ENCODE peak calls at places on chromosomes 13 and 19, in five cellular contexts. One of them, this sample, is unnamed.

GRCh38 chr19:9008667-9009066 is 1.5 kb downstream of the MUC16 start:
- DNase-seq in GM23338: no peak
- DNase-seq in heart left ventricle: no peak
- DNase-seq in psoas muscle: no peak
- DNase-seq in upper lobe of left lung: no peak
- DNase-seq in this sample: no peak

GRCh38 chr19:42201489-42202289 is 15.8 kb downstream of the DEDD2 start:
- DNase-seq in upper lobe of left lung: no peak
- DNase-seq in GM23338: no peak
- DNase-seq in heart left ventricle: peak; percentile 80
- DNase-seq in psoas muscle: no peak
- DNase-seq in this sample: peak; percentile 84

GRCh38 chr19:15161028-15161984 is 39.5 kb downstream of the NOTCH3 start:
- DNase-seq in psoas muscle: no peak
- DNase-seq in GM23338: peak; percentile 38
- DNase-seq in heart left ventricle: no peak
- DNase-seq in upper lobe of left lung: peak; percentile 74
- DNase-seq in this sample: no peak

GRCh38 chr13:40130871-40131636 is 475.6 kb downstream of the COG6 start:
- DNase-seq in GM23338: no peak
- DNase-seq in psoas muscle: no peak
- DNase-seq in upper lobe of left lung: no peak
- DNase-seq in heart left ventricle: no peak
- DNase-seq in this sample: no peak

GRCh38 chr13:99386911-99387788 is 80.0 kb upstream of the GPR183 start:
- DNase-seq in GM23338: peak; percentile 84
- DNase-seq in upper lobe of left lung: no peak
- DNase-seq in psoas muscle: peak; percentile 69
- DNase-seq in heart left ventricle: peak; percentile 76
- DNase-seq in this sample: peak; percentile 85

GRCh38 chr19:16566161-16566560 is 6.1 kb downstream of the SLC35E1 start:
- DNase-seq in psoas muscle: no peak
- DNase-seq in upper lobe of left lung: no peak
- DNase-seq in GM23338: no peak
- DNase-seq in heart left ventricle: no peak
- DNase-seq in this sample: no peak

GRCh38 chr19:32676186-32676894 is 692 bp downstream of the RGS9BP start:
- DNase-seq in upper lobe of left lung: peak; percentile 90
- DNase-seq in heart left ventricle: peak; percentile 68
- DNase-seq in GM23338: peak; percentile 62
- DNase-seq in psoas muscle: peak; percentile 65
- DNase-seq in this sample: peak; percentile 73

GRCh38 chr13:110334841-110335490 is 27.9 kb downstream of the COL4A2 start:
- DNase-seq in heart left ventricle: no peak
- DNase-seq in psoas muscle: no peak
- DNase-seq in upper lobe of left lung: no peak
- DNase-seq in GM23338: no peak
- DNase-seq in this sample: peak; percentile 23

GRCh38 chr13:34412817-34413365 is 529.2 kb upstream of the NBEA start:
- DNase-seq in GM23338: no peak
- DNase-seq in heart left ventricle: no peak
- DNase-seq in upper lobe of left lung: no peak
- DNase-seq in psoas muscle: no peak
- DNase-seq in this sample: no peak

GRCh38 chr13:32212420-32212819 is 102.7 kb downstream of the ZAR1L start:
- DNase-seq in upper lobe of left lung: no peak
- DNase-seq in heart left ventricle: no peak
- DNase-seq in GM23338: no peak
- DNase-seq in psoas muscle: no peak
- DNase-seq in this sample: no peak

GRCh38 chr13:114088863-114089262 is 43.6 kb downstream of the RASA3 start:
- DNase-seq in upper lobe of left lung: no peak
- DNase-seq in GM23338: no peak
- DNase-seq in psoas muscle: no peak
- DNase-seq in heart left ventricle: peak; percentile 32
- DNase-seq in this sample: no peak

GRCh38 chr19:40348961-40349507 is 539 bp downstream of the PLD3 start:
- DNase-seq in GM23338: peak; percentile 34
- DNase-seq in upper lobe of left lung: no peak
- DNase-seq in heart left ventricle: no peak
- DNase-seq in psoas muscle: no peak
- DNase-seq in this sample: no peak

GRCh38 chr19:10233946-10234345 is 2.8 kb upstream of the S1PR2 start:
- DNase-seq in upper lobe of left lung: no peak
- DNase-seq in psoas muscle: no peak
- DNase-seq in heart left ventricle: no peak
- DNase-seq in GM23338: no peak
- DNase-seq in this sample: no peak

GRCh38 chr19:10243606-10244005 is 8.4 kb upstream of the MRPL4 start:
- DNase-seq in heart left ventricle: no peak
- DNase-seq in upper lobe of left lung: no peak
- DNase-seq in psoas muscle: no peak
- DNase-seq in GM23338: no peak
- DNase-seq in this sample: no peak

GRCh38 chr19:10237702-10238101 is 6.6 kb upstream of the S1PR2 start:
- DNase-seq in upper lobe of left lung: no peak
- DNase-seq in GM23338: no peak
- DNase-seq in psoas muscle: no peak
- DNase-seq in heart left ventricle: no peak
- DNase-seq in this sample: no peak

GRCh38 chr19:10235003-10235402 is 3.9 kb upstream of the S1PR2 start:
- DNase-seq in psoas muscle: no peak
- DNase-seq in upper lobe of left lung: no peak
- DNase-seq in GM23338: no peak
- DNase-seq in heart left ventricle: no peak
- DNase-seq in this sample: no peak

DNA sequence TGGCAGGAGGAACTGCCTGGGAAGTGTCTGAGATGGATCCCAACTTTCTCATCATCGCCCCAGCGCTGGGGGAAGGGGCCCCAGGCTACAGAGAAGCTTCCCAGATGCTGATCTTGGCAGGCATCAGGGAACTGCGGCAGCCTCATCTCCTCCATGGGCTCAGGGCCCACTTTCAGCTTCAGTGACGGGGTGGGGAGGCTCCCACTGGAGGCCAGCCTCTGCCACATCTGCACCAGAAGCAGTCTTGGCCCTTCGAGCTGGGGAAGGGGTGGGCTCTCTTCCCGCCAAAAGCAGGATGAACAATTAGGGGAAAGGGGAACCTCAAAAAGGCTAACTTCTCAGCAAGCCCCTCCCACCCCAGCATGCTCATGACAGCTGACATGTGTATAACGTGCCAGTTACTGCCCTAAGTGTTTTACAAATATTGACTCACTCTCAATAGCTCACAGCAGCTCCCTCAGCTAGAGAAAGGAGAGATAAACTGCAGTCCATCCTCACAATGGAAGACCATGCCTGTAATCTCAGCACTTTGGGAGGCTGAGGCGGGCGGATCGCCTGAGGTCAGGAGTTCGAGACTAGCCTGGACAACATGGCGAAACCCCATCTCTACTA is 7.1 kb upstream of the S1PR2 start:
- DNase-seq in heart left ventricle: peak; percentile 81
- DNase-seq in upper lobe of left lung: peak; percentile 53
- DNase-seq in psoas muscle: peak; percentile 78
- DNase-seq in GM23338: no peak
- DNase-seq in this sample: peak; percentile 75
- H3K27ac ChIP-seq in heart left ventricle: peak overlapping the region; percentile 59
- H3K27ac ChIP-seq in upper lobe of left lung: peak overlapping the region; percentile 82
- H3K27ac ChIP-seq in psoas muscle: no peak overlapping the region
- H3K27ac ChIP-seq in GM23338: no peak overlapping the region
- H3K27ac ChIP-seq in this sample: peak overlapping the region; percentile 83

GRCh38 chr13:112955956-112956355 is 13.1 kb upstream of the MCF2L start:
- DNase-seq in psoas muscle: no peak
- DNase-seq in heart left ventricle: peak; percentile 18
- DNase-seq in upper lobe of left lung: peak; percentile 58
- DNase-seq in GM23338: no peak
- DNase-seq in this sample: no peak
- H3K27ac ChIP-seq in psoas muscle: no peak overlapping the region
- H3K27ac ChIP-seq in heart left ventricle: no peak overlapping the region
- H3K27ac ChIP-seq in upper lobe of left lung: no peak overlapping the region
- H3K27ac ChIP-seq in GM23338: no peak overlapping the region
- H3K27ac ChIP-seq in this sample: no peak overlapping the region

GRCh38 chr19:48633148-48634035 is 3.8 kb downstream of the DBP start:
- DNase-seq in psoas muscle: no peak
- DNase-seq in GM23338: no peak
- DNase-seq in heart left ventricle: no peak
- DNase-seq in upper lobe of left lung: no peak
- DNase-seq in this sample: no peak
- H3K27ac ChIP-seq in psoas muscle: peak overlapping the region; percentile 97
- H3K27ac ChIP-seq in GM23338: no peak overlapping the region
- H3K27ac ChIP-seq in heart left ventricle: peak overlapping the region; percentile 98
- H3K27ac ChIP-seq in upper lobe of left lung: peak overlapping the region; percentile 97
- H3K27ac ChIP-seq in this sample: peak overlapping the region; percentile 93

GRCh38 chr13:46388846-46389245 is 1.8 kb upstream of the RUBCNL start:
- DNase-seq in psoas muscle: no peak
- DNase-seq in upper lobe of left lung: no peak
- DNase-seq in GM23338: peak; percentile 74
- DNase-seq in heart left ventricle: no peak
- DNase-seq in this sample: no peak

GRCh38 chr13:46385946-46386345 is 1.1 kb downstream of the RUBCNL start:
- DNase-seq in heart left ventricle: no peak
- DNase-seq in upper lobe of left lung: no peak
- DNase-seq in psoas muscle: no peak
- DNase-seq in GM23338: peak; percentile 32
- DNase-seq in this sample: no peak

GRCh38 chr13:46386996-46387851 is at the start of gene RUBCNL:
- DNase-seq in psoas muscle: peak; percentile 62
- DNase-seq in heart left ventricle: peak; percentile 81
- DNase-seq in upper lobe of left lung: peak; percentile 92
- DNase-seq in GM23338: peak; percentile 74
- DNase-seq in this sample: peak; percentile 78

GRCh38 chr13:46388308-46388707 is 1.3 kb upstream of the RUBCNL start:
- DNase-seq in heart left ventricle: no peak
- DNase-seq in upper lobe of left lung: no peak
- DNase-seq in psoas muscle: no peak
- DNase-seq in GM23338: no peak
- DNase-seq in this sample: no peak

GRCh38 chr13:46386426-46386995 is 541 bp downstream of the RUBCNL start:
- DNase-seq in heart left ventricle: no peak
- DNase-seq in upper lobe of left lung: peak; percentile 24
- DNase-seq in psoas muscle: no peak
- DNase-seq in GM23338: peak; percentile 50
- DNase-seq in this sample: no peak
- H3K27ac ChIP-seq in heart left ventricle: no peak overlapping the region
- H3K27ac ChIP-seq in upper lobe of left lung: peak overlapping the region; percentile 44
- H3K27ac ChIP-seq in psoas muscle: no peak overlapping the region
- H3K27ac ChIP-seq in GM23338: no peak overlapping the region
- H3K27ac ChIP-seq in this sample: no peak overlapping the region

GRCh38 chr13:59392328-59392727 is 771.4 kb downstream of the DIAPH3 start:
- DNase-seq in heart left ventricle: no peak
- DNase-seq in upper lobe of left lung: no peak
- DNase-seq in psoas muscle: no peak
- DNase-seq in GM23338: no peak
- DNase-seq in this sample: no peak

GRCh38 chr13:59398127-59398526 is 765.6 kb downstream of the DIAPH3 start:
- DNase-seq in upper lobe of left lung: no peak
- DNase-seq in heart left ventricle: peak; percentile 51
- DNase-seq in GM23338: no peak
- DNase-seq in psoas muscle: no peak
- DNase-seq in this sample: no peak

GRCh38 chr13:59391696-59392095 is 772.0 kb downstream of the DIAPH3 start:
- DNase-seq in psoas muscle: no peak
- DNase-seq in heart left ventricle: no peak
- DNase-seq in GM23338: peak; percentile 85
- DNase-seq in upper lobe of left lung: no peak
- DNase-seq in this sample: no peak

GRCh38 chr13:59398661-59399060 is 765.1 kb downstream of the DIAPH3 start:
- DNase-seq in heart left ventricle: no peak
- DNase-seq in upper lobe of left lung: no peak
- DNase-seq in GM23338: no peak
- DNase-seq in psoas muscle: no peak
- DNase-seq in this sample: no peak

GRCh38 chr13:59394526-59394925 is 769.2 kb downstream of the DIAPH3 start:
- DNase-seq in upper lobe of left lung: no peak
- DNase-seq in psoas muscle: no peak
- DNase-seq in GM23338: no peak
- DNase-seq in heart left ventricle: no peak
- DNase-seq in this sample: no peak
- H3K27ac ChIP-seq in upper lobe of left lung: no peak overlapping the region
- H3K27ac ChIP-seq in psoas muscle: no peak overlapping the region
- H3K27ac ChIP-seq in GM23338: no peak overlapping the region
- H3K27ac ChIP-seq in heart left ventricle: peak overlapping the region; percentile 7
- H3K27ac ChIP-seq in this sample: no peak overlapping the region

DNA sequence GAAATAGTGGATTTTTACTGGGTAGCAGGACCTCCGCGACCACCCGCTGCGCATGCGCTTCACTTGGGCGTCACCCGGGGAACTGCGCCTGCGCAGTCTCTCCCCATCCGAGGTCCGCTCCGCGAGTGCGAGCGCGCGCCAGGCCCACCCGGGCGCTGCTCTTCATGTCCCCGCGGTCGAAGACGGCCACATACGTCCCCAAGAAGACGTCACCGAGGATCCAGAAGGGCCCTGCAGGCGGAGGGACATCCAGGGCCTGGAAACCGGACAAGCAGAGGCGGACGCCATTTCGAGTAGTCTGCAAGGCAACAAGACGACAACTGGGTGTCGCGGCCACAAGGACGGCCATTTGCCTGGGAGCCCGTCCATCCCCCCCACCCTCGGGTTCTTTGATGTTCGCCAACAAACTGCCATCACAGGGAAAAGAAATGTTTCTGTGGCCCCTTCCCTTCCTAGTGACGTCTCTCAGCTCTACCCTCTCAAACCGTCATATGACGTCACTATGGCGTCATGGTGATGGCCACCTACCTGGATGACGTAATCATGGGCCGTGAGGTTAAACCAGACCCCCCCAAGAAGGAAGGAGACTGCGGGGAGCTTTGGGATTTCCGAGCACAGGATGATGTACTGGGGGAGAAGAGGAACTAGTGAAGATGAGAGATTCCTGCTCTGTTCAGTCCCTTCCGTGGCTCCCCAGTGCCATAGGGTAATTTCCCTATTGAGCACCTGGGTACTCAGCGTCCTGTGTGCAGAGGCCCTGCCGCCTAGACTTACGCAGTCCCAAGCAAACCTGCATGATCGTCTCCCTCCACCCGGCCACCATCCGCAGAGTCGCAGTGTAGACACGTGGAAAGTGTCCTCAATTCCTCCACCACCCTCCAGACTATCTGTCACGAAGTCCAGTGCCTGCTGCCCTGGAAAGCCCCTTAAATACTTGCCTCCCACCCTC is 6.7 kb downstream of the NAPSA start:
- DNase-seq in psoas muscle: peak; percentile 83
- DNase-seq in upper lobe of left lung: peak; percentile 92
- DNase-seq in heart left ventricle: peak; percentile 92
- DNase-seq in GM23338: no peak
- DNase-seq in this sample: peak; percentile 84
- H3K27ac ChIP-seq in psoas muscle: peak overlapping the region; percentile 67
- H3K27ac ChIP-seq in upper lobe of left lung: peak overlapping the region; percentile 88
- H3K27ac ChIP-seq in heart left ventricle: peak overlapping the region; percentile 85
- H3K27ac ChIP-seq in GM23338: no peak overlapping the region
- H3K27ac ChIP-seq in this sample: peak overlapping the region; percentile 80

GRCh38 chr13:111539252-111539651 is 218.8 kb downstream of the TEX29 start:
- DNase-seq in GM23338: no peak
- DNase-seq in upper lobe of left lung: no peak
- DNase-seq in heart left ventricle: no peak
- DNase-seq in psoas muscle: no peak
- DNase-seq in this sample: no peak
- H3K27ac ChIP-seq in GM23338: no peak overlapping the region
- H3K27ac ChIP-seq in upper lobe of left lung: no peak overlapping the region
- H3K27ac ChIP-seq in heart left ventricle: no peak overlapping the region
- H3K27ac ChIP-seq in psoas muscle: no peak overlapping the region
- H3K27ac ChIP-seq in this sample: no peak overlapping the region